ENCODE peak calls at places on chromosomes 6 and 20, in nine cellular contexts. One of them, this sample, is unnamed.

GRCh38 chr20:41098703-41099250 is 38.6 kb upstream of the PLCG1 start:
- DNase-seq in left ventricle myocardium inferior: no peak
- DNase-seq in fibroblast of pulmonary artery: peak; percentile 78
- DNase-seq in GM20000: no peak
- DNase-seq in coronary artery: no peak
- DNase-seq in endothelial cell: no peak
- DNase-seq in pancreas: no peak
- DNase-seq in neural progenitor cell: no peak
- DNase-seq in LNCaP clone FGC: no peak
- DNase-seq in this sample: no peak

GRCh38 chr6:7243188-7243942 is 69.6 kb downstream of the SSR1 start:
- DNase-seq in left ventricle myocardium inferior: no peak
- DNase-seq in fibroblast of pulmonary artery: peak; percentile 74
- DNase-seq in GM20000: peak; percentile 85
- DNase-seq in coronary artery: no peak
- DNase-seq in endothelial cell: peak; percentile 71
- DNase-seq in pancreas: no peak
- DNase-seq in neural progenitor cell: peak; percentile 83
- DNase-seq in LNCaP clone FGC: no peak
- DNase-seq in this sample: peak; percentile 81

GRCh38 chr6:169155481-169155880 is 98.2 kb downstream of the THBS2 start:
- DNase-seq in left ventricle myocardium inferior: no peak
- DNase-seq in fibroblast of pulmonary artery: no peak
- DNase-seq in GM20000: no peak
- DNase-seq in coronary artery: no peak
- DNase-seq in endothelial cell: no peak
- DNase-seq in pancreas: no peak
- DNase-seq in neural progenitor cell: no peak
- DNase-seq in LNCaP clone FGC: no peak
- DNase-seq in this sample: no peak

GRCh38 chr6:161368514-161368913 is 94.7 kb upstream of the AGPAT4 start:
- DNase-seq in left ventricle myocardium inferior: no peak
- DNase-seq in fibroblast of pulmonary artery: no peak
- DNase-seq in GM20000: no peak
- DNase-seq in coronary artery: no peak
- DNase-seq in endothelial cell: no peak
- DNase-seq in pancreas: no peak
- DNase-seq in neural progenitor cell: no peak
- DNase-seq in LNCaP clone FGC: no peak
- DNase-seq in this sample: no peak

GRCh38 chr6:3843379-3844096 is 5.6 kb upstream of the FAM50B start:
- DNase-seq in left ventricle myocardium inferior: no peak
- DNase-seq in fibroblast of pulmonary artery: no peak
- DNase-seq in GM20000: no peak
- DNase-seq in coronary artery: no peak
- DNase-seq in endothelial cell: no peak
- DNase-seq in pancreas: no peak
- DNase-seq in neural progenitor cell: no peak
- DNase-seq in LNCaP clone FGC: no peak
- DNase-seq in this sample: no peak

GRCh38 chr6:17984399-17984798 is 3.0 kb downstream of the KIF13A start:
- DNase-seq in left ventricle myocardium inferior: no peak
- DNase-seq in fibroblast of pulmonary artery: no peak
- DNase-seq in GM20000: no peak
- DNase-seq in coronary artery: no peak
- DNase-seq in endothelial cell: no peak
- DNase-seq in pancreas: no peak
- DNase-seq in neural progenitor cell: no peak
- DNase-seq in LNCaP clone FGC: no peak
- DNase-seq in this sample: no peak

GRCh38 chr20:47969426-47969825 is 184.1 kb upstream of the SULF2 start:
- DNase-seq in left ventricle myocardium inferior: no peak
- DNase-seq in fibroblast of pulmonary artery: no peak
- DNase-seq in GM20000: no peak
- DNase-seq in coronary artery: no peak
- DNase-seq in endothelial cell: no peak
- DNase-seq in pancreas: no peak
- DNase-seq in neural progenitor cell: no peak
- DNase-seq in LNCaP clone FGC: no peak
- DNase-seq in this sample: no peak

GRCh38 chr20:3088031-3088430 is 3.5 kb upstream of the AVP start:
- DNase-seq in left ventricle myocardium inferior: no peak
- DNase-seq in fibroblast of pulmonary artery: no peak
- DNase-seq in GM20000: no peak
- DNase-seq in coronary artery: no peak
- DNase-seq in endothelial cell: no peak
- DNase-seq in pancreas: no peak
- DNase-seq in neural progenitor cell: no peak
- DNase-seq in LNCaP clone FGC: no peak
- DNase-seq in this sample: no peak

GRCh38 chr6:71204741-71205140 is 83.9 kb upstream of the OGFRL1 start:
- DNase-seq in left ventricle myocardium inferior: no peak
- DNase-seq in fibroblast of pulmonary artery: no peak
- DNase-seq in GM20000: no peak
- DNase-seq in coronary artery: no peak
- DNase-seq in endothelial cell: no peak
- DNase-seq in pancreas: no peak
- DNase-seq in neural progenitor cell: no peak
- DNase-seq in LNCaP clone FGC: no peak
- DNase-seq in this sample: no peak

GRCh38 chr6:71203211-71203610 is 85.4 kb upstream of the OGFRL1 start:
- DNase-seq in left ventricle myocardium inferior: no peak
- DNase-seq in fibroblast of pulmonary artery: no peak
- DNase-seq in GM20000: no peak
- DNase-seq in coronary artery: no peak
- DNase-seq in endothelial cell: no peak
- DNase-seq in pancreas: no peak
- DNase-seq in neural progenitor cell: no peak
- DNase-seq in LNCaP clone FGC: no peak
- DNase-seq in this sample: no peak

GRCh38 chr6:71209206-71209605 is 79.4 kb upstream of the OGFRL1 start:
- DNase-seq in left ventricle myocardium inferior: no peak
- DNase-seq in fibroblast of pulmonary artery: no peak
- DNase-seq in GM20000: no peak
- DNase-seq in coronary artery: no peak
- DNase-seq in endothelial cell: no peak
- DNase-seq in pancreas: no peak
- DNase-seq in neural progenitor cell: no peak
- DNase-seq in LNCaP clone FGC: no peak
- DNase-seq in this sample: no peak

GRCh38 chr6:71206086-71206485 is 82.5 kb upstream of the OGFRL1 start:
- DNase-seq in left ventricle myocardium inferior: no peak
- DNase-seq in fibroblast of pulmonary artery: no peak
- DNase-seq in GM20000: no peak
- DNase-seq in coronary artery: no peak
- DNase-seq in endothelial cell: no peak
- DNase-seq in pancreas: no peak
- DNase-seq in neural progenitor cell: no peak
- DNase-seq in LNCaP clone FGC: no peak
- DNase-seq in this sample: no peak

DNA sequence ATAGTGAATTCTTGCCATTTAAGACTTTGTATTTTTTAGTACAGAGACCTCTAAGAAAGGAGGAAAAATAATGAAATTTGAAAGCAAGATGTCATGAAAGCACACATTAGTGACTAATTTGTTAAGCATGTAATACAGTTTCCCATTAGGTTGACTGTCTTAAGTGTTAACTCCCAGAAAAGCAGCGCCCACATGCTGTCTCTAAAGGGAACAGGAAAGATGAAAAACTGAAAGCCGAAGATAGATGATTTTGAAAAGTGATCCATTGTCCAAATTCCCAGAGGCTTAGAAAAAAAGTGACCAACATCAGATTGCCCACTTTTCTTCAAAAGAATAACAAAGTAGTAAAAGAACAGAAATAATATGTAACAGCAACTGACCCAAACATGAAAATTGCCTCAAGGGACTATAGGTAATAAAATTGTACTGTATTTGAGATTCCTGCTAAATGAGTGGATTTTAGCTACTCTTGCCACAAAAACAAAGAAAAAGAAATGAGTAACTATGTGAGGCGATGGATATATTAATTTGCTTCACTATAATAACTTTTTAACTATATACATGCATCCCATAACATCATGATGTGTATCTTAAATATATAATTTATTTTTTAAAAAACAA is 83.2 kb upstream of the OGFRL1 start:
- DNase-seq in left ventricle myocardium inferior: no peak
- DNase-seq in fibroblast of pulmonary artery: no peak
- DNase-seq in GM20000: no peak
- DNase-seq in coronary artery: no peak
- DNase-seq in endothelial cell: no peak
- DNase-seq in pancreas: no peak
- DNase-seq in neural progenitor cell: no peak
- DNase-seq in LNCaP clone FGC: no peak
- DNase-seq in this sample: no peak
- TF ChIP-seq CTCF in left ventricle myocardium inferior: no peak
- TF ChIP-seq CTCF in fibroblast of pulmonary artery: no peak
- TF ChIP-seq CTCF in GM20000: no peak
- TF ChIP-seq CTCF in coronary artery: no peak
- TF ChIP-seq CTCF in endothelial cell: no peak
- TF ChIP-seq CTCF in pancreas: no peak
- TF ChIP-seq CTCF in neural progenitor cell: no peak
- TF ChIP-seq CTCF in LNCaP clone FGC: no peak
- TF ChIP-seq CTCF in this sample: no peak

DNA sequence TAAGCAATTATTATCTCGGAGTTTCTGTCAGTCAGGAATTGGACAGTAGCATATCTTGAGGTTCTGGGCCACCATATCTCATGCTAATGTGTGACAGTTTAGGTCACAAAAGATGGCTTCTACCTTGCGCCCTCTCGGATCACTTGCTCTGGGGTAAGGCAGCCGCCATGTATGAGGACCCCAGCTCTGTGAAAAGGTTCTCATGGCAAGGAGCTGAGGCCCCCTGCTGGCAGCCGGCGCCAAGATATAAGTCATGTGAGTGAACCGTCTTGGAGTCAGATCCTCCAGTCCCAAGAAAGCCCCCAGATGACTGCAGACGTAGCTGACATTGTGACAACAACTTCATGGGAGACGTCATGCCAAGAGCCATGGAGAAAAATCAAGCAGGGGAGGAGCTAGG is 670.8 kb downstream of the KIF16B start:
- DNase-seq in left ventricle myocardium inferior: no peak
- DNase-seq in fibroblast of pulmonary artery: no peak
- DNase-seq in GM20000: no peak
- DNase-seq in coronary artery: no peak
- DNase-seq in endothelial cell: peak; percentile 58
- DNase-seq in pancreas: no peak
- DNase-seq in neural progenitor cell: peak; percentile 29
- DNase-seq in LNCaP clone FGC: no peak
- DNase-seq in this sample: no peak
- TF ChIP-seq CTCF in left ventricle myocardium inferior: no peak
- TF ChIP-seq CTCF in fibroblast of pulmonary artery: no peak
- TF ChIP-seq CTCF in GM20000: no peak
- TF ChIP-seq CTCF in coronary artery: no peak
- TF ChIP-seq CTCF in endothelial cell: peak; percentile 54
- TF ChIP-seq CTCF in pancreas: no peak
- TF ChIP-seq CTCF in neural progenitor cell: peak; percentile 34
- TF ChIP-seq CTCF in LNCaP clone FGC: peak; percentile 48
- TF ChIP-seq CTCF in this sample: no peak

GRCh38 chr6:36983538-36983937 is 2.5 kb downstream of the MTCH1 start:
- DNase-seq in left ventricle myocardium inferior: no peak
- DNase-seq in fibroblast of pulmonary artery: no peak
- DNase-seq in GM20000: no peak
- DNase-seq in coronary artery: no peak
- DNase-seq in endothelial cell: no peak
- DNase-seq in pancreas: no peak
- DNase-seq in neural progenitor cell: no peak
- DNase-seq in LNCaP clone FGC: no peak
- DNase-seq in this sample: no peak

GRCh38 chr6:36980129-36980528 is 5.9 kb downstream of the MTCH1 start:
- DNase-seq in left ventricle myocardium inferior: no peak
- DNase-seq in fibroblast of pulmonary artery: no peak
- DNase-seq in GM20000: no peak
- DNase-seq in coronary artery: no peak
- DNase-seq in endothelial cell: no peak
- DNase-seq in pancreas: no peak
- DNase-seq in neural progenitor cell: no peak
- DNase-seq in LNCaP clone FGC: no peak
- DNase-seq in this sample: no peak

GRCh38 chr6:36979343-36979742 is 6.7 kb downstream of the MTCH1 start:
- DNase-seq in left ventricle myocardium inferior: no peak
- DNase-seq in fibroblast of pulmonary artery: peak; percentile 71
- DNase-seq in GM20000: no peak
- DNase-seq in coronary artery: no peak
- DNase-seq in endothelial cell: no peak
- DNase-seq in pancreas: no peak
- DNase-seq in neural progenitor cell: no peak
- DNase-seq in LNCaP clone FGC: no peak
- DNase-seq in this sample: peak; percentile 59

GRCh38 chr6:36978687-36979086 is 7.3 kb downstream of the MTCH1 start:
- DNase-seq in left ventricle myocardium inferior: no peak
- DNase-seq in fibroblast of pulmonary artery: no peak
- DNase-seq in GM20000: no peak
- DNase-seq in coronary artery: no peak
- DNase-seq in endothelial cell: no peak
- DNase-seq in pancreas: no peak
- DNase-seq in neural progenitor cell: no peak
- DNase-seq in LNCaP clone FGC: no peak
- DNase-seq in this sample: no peak

GRCh38 chr6:36980876-36981619 is 4.9 kb downstream of the MTCH1 start:
- DNase-seq in left ventricle myocardium inferior: no peak
- DNase-seq in fibroblast of pulmonary artery: no peak
- DNase-seq in GM20000: no peak
- DNase-seq in coronary artery: no peak
- DNase-seq in endothelial cell: no peak
- DNase-seq in pancreas: no peak
- DNase-seq in neural progenitor cell: peak; percentile 57
- DNase-seq in LNCaP clone FGC: no peak
- DNase-seq in this sample: no peak
- TF ChIP-seq CTCF in left ventricle myocardium inferior: peak; percentile 33
- TF ChIP-seq CTCF in fibroblast of pulmonary artery: no peak
- TF ChIP-seq CTCF in GM20000: no peak
- TF ChIP-seq CTCF in coronary artery: no peak
- TF ChIP-seq CTCF in endothelial cell: no peak
- TF ChIP-seq CTCF in pancreas: no peak
- TF ChIP-seq CTCF in neural progenitor cell: peak; percentile 33
- TF ChIP-seq CTCF in LNCaP clone FGC: no peak
- TF ChIP-seq CTCF in this sample: peak; percentile 14

DNA sequence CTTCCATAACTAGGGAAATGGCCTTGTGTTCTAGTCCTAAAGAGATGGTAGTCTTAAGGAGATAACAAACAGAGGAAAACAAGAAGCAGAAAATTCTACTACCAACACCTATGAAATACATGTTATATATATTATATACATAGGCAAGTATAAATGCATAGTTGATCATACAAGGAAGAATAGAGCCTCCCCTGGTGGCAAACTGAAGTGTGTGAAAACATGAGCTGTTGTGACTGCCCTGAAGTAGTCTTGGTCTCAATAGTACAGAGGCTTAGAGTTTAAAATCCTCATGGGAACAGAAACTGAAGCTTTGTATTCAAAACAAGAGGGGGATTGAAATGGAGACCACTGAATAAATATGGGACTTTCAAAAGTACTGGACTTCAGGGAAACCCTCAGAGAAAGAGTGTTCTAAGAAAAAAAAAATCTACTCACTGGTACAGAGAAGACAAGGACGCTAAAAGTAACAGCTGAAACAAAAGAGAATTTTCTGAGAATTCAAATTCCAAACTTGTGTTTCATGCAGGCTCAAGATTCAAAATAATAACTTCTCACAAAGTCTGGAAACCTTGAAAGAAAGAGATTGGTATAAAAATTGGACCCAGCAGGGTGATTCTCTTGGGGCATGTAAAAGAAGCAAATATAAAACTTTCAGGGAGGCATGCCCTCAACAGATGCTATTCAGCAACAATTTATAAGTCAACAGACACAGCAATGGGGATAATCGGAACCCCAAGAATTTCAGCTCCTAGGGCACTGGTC is 59.7 kb upstream of the SAMD3 start:
- DNase-seq in left ventricle myocardium inferior: no peak
- DNase-seq in fibroblast of pulmonary artery: peak; percentile 33
- DNase-seq in GM20000: peak; percentile 31
- DNase-seq in coronary artery: no peak
- DNase-seq in endothelial cell: no peak
- DNase-seq in pancreas: no peak
- DNase-seq in neural progenitor cell: peak; percentile 49
- DNase-seq in LNCaP clone FGC: no peak
- DNase-seq in this sample: peak; percentile 22
- TF ChIP-seq CTCF in left ventricle myocardium inferior: no peak
- TF ChIP-seq CTCF in fibroblast of pulmonary artery: peak; percentile 44
- TF ChIP-seq CTCF in GM20000: peak; percentile 6
- TF ChIP-seq CTCF in coronary artery: no peak
- TF ChIP-seq CTCF in endothelial cell: no peak
- TF ChIP-seq CTCF in pancreas: no peak
- TF ChIP-seq CTCF in neural progenitor cell: peak; percentile 59
- TF ChIP-seq CTCF in LNCaP clone FGC: peak; percentile 48
- TF ChIP-seq CTCF in this sample: peak; percentile 41